ENCODE peak calls at places on chromosome 6, in four cellular contexts. G is IMR-90, R is GM12878, B is SK-N-SH. U is an unnamed sample.

GRCh38 chr6:148059869-148060268 is 282.8 kb upstream of the SASH1 start:
- DNase-seq in B (no peak), G (no peak), R (no peak), U (no peak)

GRCh38 chr6:44028767-44029166 is 98.5 kb downstream of the MRPL14 start:
- DNase-seq in R (no peak), B (peak), G (no peak), U (no peak)

GRCh38 chr6:153931431-153931830 is 107.6 kb upstream of the OPRM1 start:
- DNase-seq in R (no peak), B (no peak), G (no peak), U (no peak)

GRCh38 chr6:45714795-45715507 is 300.7 kb downstream of the CLIC5 start:
- DNase-seq in B (peak), R (peak), G (peak), U (peak)

GRCh38 chr6:108665495-108666196 is 104.9 kb downstream of the FOXO3 start:
- DNase-seq in G (no peak), B (no peak), R (no peak), U (no peak)

GRCh38 chr6:100485268-100485667 is 20.5 kb upstream of the SIM1 start:
- DNase-seq in B (no peak), G (no peak), R (no peak), U (no peak)

GRCh38 chr6:34462561-34462971 is 3.3 kb upstream of the PACSIN1 start:
- DNase-seq in B (peak), G (no peak), R (no peak), U (peak)

GRCh38 chr6:138229072-138229471 is 10.8 kb upstream of the PBOV1 start:
- DNase-seq in G (no peak), B (no peak), R (no peak), U (no peak)

GRCh38 chr6:108492131-108492766 is 68.5 kb upstream of the FOXO3 start:
- DNase-seq in R (no peak), B (peak), G (peak), U (peak)

GRCh38 chr6:157440162-157440561 is 59.2 kb downstream of the ZDHHC14 start:
- DNase-seq in R (no peak), B (no peak), G (no peak), U (no peak)

GRCh38 chr6:939047-939363 is 246.1 kb upstream of the EXOC2 start:
- DNase-seq in B (no peak), G (no peak), R (no peak), U (no peak)

GRCh38 chr6:18022398-18023231 is 35.2 kb upstream of the KIF13A start:
- DNase-seq in R (no peak), G (peak), B (no peak), U (no peak)

GRCh38 chr6:158662607-158663464 is 13.0 kb downstream of the SYTL3 start:
- DNase-seq in R (no peak), G (peak), B (no peak), U (no peak)

GRCh38 chr6:104957301-104958177 is 632 bp downstream of the LIN28B start:
- DNase-seq in G (no peak), R (no peak), B (no peak), U (peak)

GRCh38 chr6:3427740-3428085 is 29.1 kb downstream of the SLC22A23 start:
- DNase-seq in G (no peak), B (no peak), R (no peak), U (no peak)

GRCh38 chr6:153167907-153168306 is 36.8 kb upstream of the RGS17 start:
- DNase-seq in B (no peak), R (no peak), G (no peak), U (no peak)

GRCh38 chr6:24823185-24823584 is 24.5 kb upstream of the ARMH2 start:
- DNase-seq in B (no peak), R (no peak), G (no peak), U (no peak)

GRCh38 chr6:72966628-72967280 is 258.5 kb downstream of the KHDC1L start:
- DNase-seq in R (no peak), B (no peak), G (peak), U (no peak)

GRCh38 chr6:113315068-113315467 is 542.1 kb upstream of the MARCKS start:
- DNase-seq in G (peak), B (no peak), R (no peak), U (no peak)

GRCh38 chr6:119929121-119929520 is 579.6 kb upstream of the MAN1A1 start:
- DNase-seq in R (no peak), G (no peak), B (no peak), U (no peak)

GRCh38 chr6:84457276-84457675 is 229.8 kb upstream of the CEP162 start:
- DNase-seq in G (no peak), B (no peak), R (no peak), U (no peak)

GRCh38 chr6:153117986-153118886 is 12.8 kb downstream of the RGS17 start:
- DNase-seq in B (no peak), G (peak), R (peak), U (no peak)

GRCh38 chr6:144248470-144249301 is 36.4 kb upstream of the UTRN start:
- DNase-seq in R (no peak), G (peak), B (no peak), U (no peak)

GRCh38 chr6:119308994-119309657 is 40.4 kb downstream of the MAN1A1 start:
- DNase-seq in B (no peak), R (no peak), G (no peak), U (peak)

GRCh38 chr6:118860880-118861279 is 33.1 kb upstream of the ASF1A start:
- DNase-seq in G (no peak), R (no peak), B (no peak), U (no peak)

GRCh38 chr6:134315974-134316391 is 1.9 kb downstream of the SGK1 start:
- DNase-seq in R (no peak), B (no peak), G (no peak), U (no peak)

GRCh38 chr6:155970878-155971702 is 515.5 kb upstream of the NOX3 start:
- DNase-seq in R (no peak), B (no peak), G (no peak), U (no peak)

GRCh38 chr6:109794201-109794926 is 103.3 kb downstream of the FIG4 start:
- DNase-seq in G (peak), R (no peak), B (peak), U (no peak)

GRCh38 chr6:87671555-87672029 is 30.4 kb downstream of the AKIRIN2 start:
- DNase-seq in B (no peak), R (no peak), G (no peak), U (peak)

GRCh38 chr6:125539892-125540291 is 209.5 kb upstream of the HEY2 start:
- DNase-seq in G (no peak), R (no peak), B (no peak), U (no peak)
- TF ChIP-seq USF2 in G (no peak), R (no peak), B (no peak), U (no peak)

DNA sequence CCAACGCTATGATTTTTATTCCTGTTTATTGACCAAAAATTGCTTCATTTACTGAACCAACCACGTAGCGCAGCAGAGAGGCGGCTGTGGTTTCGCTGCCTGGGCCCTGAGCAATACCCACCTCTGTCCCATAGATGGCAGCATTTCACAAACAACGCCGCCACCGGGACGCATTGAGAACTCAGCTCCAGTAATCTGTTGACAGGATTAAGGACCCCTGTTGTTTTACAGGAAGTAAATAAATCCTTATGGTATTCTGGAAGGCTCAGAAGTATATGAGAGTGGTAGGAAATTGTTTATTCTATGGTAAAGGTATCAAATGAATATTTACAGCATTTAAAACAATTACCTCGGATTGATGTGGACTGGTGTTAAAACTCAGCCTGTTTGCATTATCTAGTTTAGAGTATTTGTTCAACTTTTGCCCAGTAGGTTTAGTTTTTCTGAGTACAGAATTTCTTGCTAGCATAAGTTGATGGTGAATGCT is 547.9 kb upstream of the SLC35B3 start:
- DNase-seq in R (peak), G (peak), B (peak), U (peak)
- H2AFZ ChIP-seq in R (no peak), G (peak), B (no peak), U (no peak)

GRCh38 chr6:5995705-5996686 is 10.7 kb downstream of the NRN1 start:
- DNase-seq in B (peak), R (no peak), G (peak), U (peak)

GRCh38 chr6:5996701-5997419 is 9.9 kb downstream of the NRN1 start:
- DNase-seq in B (peak), G (peak), R (no peak), U (no peak)

GRCh38 chr6:5994999-5995698 is 11.6 kb downstream of the NRN1 start:
- DNase-seq in B (no peak), G (no peak), R (no peak), U (no peak)

GRCh38 chr6:5992551-5993225 is 14.0 kb downstream of the NRN1 start:
- DNase-seq in B (no peak), G (no peak), R (no peak), U (no peak)

GRCh38 chr6:5994234-5994998 is 12.3 kb downstream of the NRN1 start:
- DNase-seq in R (no peak), B (no peak), G (no peak), U (no peak)
- TF ChIP-seq USF2 in R (no peak), B (no peak), G (no peak), U (no peak)

GRCh38 chr6:38571721-38572120 is 68.0 kb downstream of the BTBD9 start:
- DNase-seq in G (no peak), R (no peak), B (no peak), U (no peak)

GRCh38 chr6:38570750-38571149 is 69.0 kb downstream of the BTBD9 start:
- DNase-seq in G (peak), R (no peak), B (no peak), U (no peak)

GRCh38 chr6:38573800-38574395 is 65.8 kb downstream of the BTBD9 start:
- DNase-seq in R (no peak), G (peak), B (no peak), U (no peak)

GRCh38 chr6:38567436-38567835 is 72.3 kb downstream of the BTBD9 start:
- DNase-seq in G (peak), R (no peak), B (peak), U (no peak)

DNA sequence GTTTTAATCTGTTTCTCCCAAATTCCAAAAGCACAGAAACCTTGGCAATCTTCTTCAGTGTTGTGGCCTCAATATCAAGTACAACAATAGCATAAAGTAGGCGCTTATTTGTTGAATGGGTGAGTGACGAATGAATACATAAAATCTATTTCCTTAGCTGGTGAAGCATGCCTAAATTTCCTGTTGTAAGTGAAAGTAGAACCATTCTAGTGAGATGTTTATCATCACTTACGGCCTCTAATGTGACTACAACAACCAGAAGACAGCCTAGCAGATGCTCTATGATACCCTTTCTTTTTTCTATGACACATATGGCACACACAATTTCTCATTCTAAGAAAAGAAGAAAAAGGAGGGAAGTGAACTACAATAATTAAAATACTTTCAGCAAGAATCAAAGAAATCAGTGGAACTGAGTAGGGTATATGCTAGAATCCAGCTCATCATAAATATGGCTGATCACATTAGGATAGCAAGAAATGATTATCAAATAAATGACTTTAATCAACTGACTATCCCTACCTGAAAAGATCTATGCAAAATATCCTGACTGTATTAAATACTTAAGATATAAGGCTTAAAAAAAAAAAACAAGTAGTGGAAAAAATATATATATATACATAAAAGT is 67.4 kb downstream of the BTBD9 start:
- DNase-seq in G (no peak), B (no peak), R (peak), U (no peak)
- H2AFZ ChIP-seq in G (no peak), B (no peak), R (peak), U (no peak)

DNA sequence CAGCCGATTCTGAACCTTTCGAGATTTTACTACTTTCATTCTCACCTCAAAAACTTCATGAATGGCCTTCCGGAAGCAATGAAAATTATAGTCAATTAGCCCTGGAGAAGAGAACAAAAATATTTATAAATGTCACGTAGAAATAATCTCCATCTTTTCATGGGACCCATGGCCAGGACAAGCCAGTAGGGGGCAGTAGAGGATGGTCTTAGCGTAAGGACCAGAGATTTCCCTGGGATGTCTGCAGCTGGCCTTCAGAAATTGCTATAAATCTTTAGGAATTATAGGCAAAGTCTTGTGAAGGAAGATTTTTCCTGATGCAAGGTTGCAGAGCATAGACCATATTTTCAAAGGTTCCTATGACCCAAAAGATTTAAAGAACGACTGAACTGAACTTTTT is 15.6 kb upstream of the UBE2J1 start:
- DNase-seq in G (peak), R (no peak), B (peak), U (peak)
- TF ChIP-seq USF2 in G (no peak), R (no peak), B (no peak), U (no peak)

GRCh38 chr6:90425161-90425641 is 128.6 kb upstream of the BACH2 start:
- DNase-seq in R (peak), B (no peak), G (no peak), U (no peak)
- H2AFZ ChIP-seq in R (no peak), B (no peak), G (no peak), U (no peak)